ENCODE peak calls at places on chromosomes 2 and 18, in six cellular contexts. One of them, this sample, is unnamed.

GRCh38 chr2:157158111-157158510 is 99.4 kb upstream of the GALNT5 start:
- DNase-seq in K562: no peak
- DNase-seq in A549: no peak
- DNase-seq in suprapubic skin: no peak
- DNase-seq in transverse colon: no peak
- DNase-seq in stomach: no peak
- DNase-seq in this sample: no peak

GRCh38 chr2:27294928-27295327 is 12.7 kb downstream of the TRIM54 start:
- DNase-seq in K562: no peak
- DNase-seq in A549: no peak
- DNase-seq in suprapubic skin: no peak
- DNase-seq in transverse colon: no peak
- DNase-seq in stomach: no peak
- DNase-seq in this sample: no peak

GRCh38 chr2:235142588-235142987 is 190.8 kb downstream of the SH3BP4 start:
- DNase-seq in K562: no peak
- DNase-seq in A549: no peak
- DNase-seq in suprapubic skin: no peak
- DNase-seq in transverse colon: peak
- DNase-seq in stomach: no peak
- DNase-seq in this sample: no peak

GRCh38 chr2:196113061-196113974 is 44.7 kb upstream of the DNAH7 start:
- DNase-seq in K562: no peak
- DNase-seq in A549: no peak
- DNase-seq in suprapubic skin: no peak
- DNase-seq in transverse colon: no peak
- DNase-seq in stomach: no peak
- DNase-seq in this sample: no peak

GRCh38 chr2:60745761-60746160 is 10.3 kb upstream of the PAPOLG start:
- DNase-seq in K562: no peak
- DNase-seq in A549: no peak
- DNase-seq in suprapubic skin: no peak
- DNase-seq in transverse colon: no peak
- DNase-seq in stomach: no peak
- DNase-seq in this sample: no peak

GRCh38 chr2:201883559-201883958 is 77.2 kb downstream of the CDK15 start:
- DNase-seq in K562: no peak
- DNase-seq in A549: no peak
- DNase-seq in suprapubic skin: no peak
- DNase-seq in transverse colon: no peak
- DNase-seq in stomach: no peak
- DNase-seq in this sample: no peak

GRCh38 chr2:96393989-96394761 is 58.6 kb downstream of the NCAPH start:
- DNase-seq in K562: no peak
- DNase-seq in A549: no peak
- DNase-seq in suprapubic skin: no peak
- DNase-seq in transverse colon: no peak
- DNase-seq in stomach: no peak
- DNase-seq in this sample: no peak

GRCh38 chr2:9808334-9809063 is 34.8 kb upstream of the TAF1B start:
- DNase-seq in K562: no peak
- DNase-seq in A549: no peak
- DNase-seq in suprapubic skin: peak
- DNase-seq in transverse colon: no peak
- DNase-seq in stomach: no peak
- DNase-seq in this sample: peak

GRCh38 chr2:196284901-196285589 is 113.7 kb upstream of the STK17B start:
- DNase-seq in K562: no peak
- DNase-seq in A549: no peak
- DNase-seq in suprapubic skin: no peak
- DNase-seq in transverse colon: no peak
- DNase-seq in stomach: no peak
- DNase-seq in this sample: no peak

GRCh38 chr2:25251461-25252273 is 83.3 kb upstream of the POMC start:
- DNase-seq in K562: peak
- DNase-seq in A549: peak
- DNase-seq in suprapubic skin: no peak
- DNase-seq in transverse colon: peak
- DNase-seq in stomach: peak
- DNase-seq in this sample: peak

GRCh38 chr18:61854578-61854977 is 38.2 kb downstream of the RNF152 start:
- DNase-seq in K562: no peak
- DNase-seq in A549: no peak
- DNase-seq in suprapubic skin: no peak
- DNase-seq in transverse colon: no peak
- DNase-seq in stomach: no peak
- DNase-seq in this sample: no peak

GRCh38 chr2:54176577-54176976 is 61.2 kb downstream of the ACYP2 start:
- DNase-seq in K562: peak
- DNase-seq in A549: no peak
- DNase-seq in suprapubic skin: no peak
- DNase-seq in transverse colon: peak
- DNase-seq in stomach: no peak
- DNase-seq in this sample: no peak

GRCh38 chr2:203758841-203759691 is 52.6 kb downstream of the CD28 start:
- DNase-seq in K562: no peak
- DNase-seq in A549: no peak
- DNase-seq in suprapubic skin: no peak
- DNase-seq in transverse colon: no peak
- DNase-seq in stomach: peak
- DNase-seq in this sample: no peak

GRCh38 chr2:121273116-121273515 is 11.9 kb downstream of the TFCP2L1 start:
- DNase-seq in K562: no peak
- DNase-seq in A549: no peak
- DNase-seq in suprapubic skin: no peak
- DNase-seq in transverse colon: peak
- DNase-seq in stomach: no peak
- DNase-seq in this sample: no peak

GRCh38 chr2:204551464-204551863 is 6.2 kb downstream of the PARD3B start:
- DNase-seq in K562: no peak
- DNase-seq in A549: no peak
- DNase-seq in suprapubic skin: no peak
- DNase-seq in transverse colon: peak
- DNase-seq in stomach: no peak
- DNase-seq in this sample: no peak

GRCh38 chr2:195656131-195656858 is 731 bp upstream of the SLC39A10 start:
- DNase-seq in K562: peak
- DNase-seq in A549: no peak
- DNase-seq in suprapubic skin: no peak
- DNase-seq in transverse colon: no peak
- DNase-seq in stomach: no peak
- DNase-seq in this sample: no peak

GRCh38 chr2:216350214-216350789 is 22.0 kb downstream of the MARCHF4 start:
- DNase-seq in K562: peak
- DNase-seq in A549: no peak
- DNase-seq in suprapubic skin: no peak
- DNase-seq in transverse colon: no peak
- DNase-seq in stomach: no peak
- DNase-seq in this sample: no peak

GRCh38 chr2:15448242-15448839 is 112.8 kb downstream of the NBAS start:
- DNase-seq in K562: no peak
- DNase-seq in A549: no peak
- DNase-seq in suprapubic skin: no peak
- DNase-seq in transverse colon: no peak
- DNase-seq in stomach: no peak
- DNase-seq in this sample: no peak

GRCh38 chr2:71226391-71226964 is 425 bp downstream of the PAIP2B start:
- DNase-seq in K562: no peak
- DNase-seq in A549: no peak
- DNase-seq in suprapubic skin: peak
- DNase-seq in transverse colon: peak
- DNase-seq in stomach: peak
- DNase-seq in this sample: peak

GRCh38 chr2:241904011-241904718 is 34.6 kb downstream of the RTP5 start:
- DNase-seq in K562: no peak
- DNase-seq in A549: no peak
- DNase-seq in suprapubic skin: peak
- DNase-seq in transverse colon: no peak
- DNase-seq in stomach: peak
- DNase-seq in this sample: peak

GRCh38 chr2:124018894-124019293 is 6.2 kb upstream of the CNTNAP5 start:
- DNase-seq in K562: no peak
- DNase-seq in A549: no peak
- DNase-seq in suprapubic skin: no peak
- DNase-seq in transverse colon: no peak
- DNase-seq in stomach: no peak
- DNase-seq in this sample: no peak
- TF ChIP-seq CTCF in K562: no peak
- TF ChIP-seq CTCF in A549: no peak
- TF ChIP-seq CTCF in suprapubic skin: no peak
- TF ChIP-seq CTCF in transverse colon: no peak
- TF ChIP-seq CTCF in stomach: no peak
- TF ChIP-seq CTCF in this sample: no peak

GRCh38 chr2:42061839-42062238 is 14.0 kb downstream of the PKDCC start:
- DNase-seq in K562: no peak
- DNase-seq in A549: no peak
- DNase-seq in suprapubic skin: no peak
- DNase-seq in transverse colon: no peak
- DNase-seq in stomach: no peak
- DNase-seq in this sample: no peak

GRCh38 chr2:42067521-42067920 is 19.7 kb downstream of the PKDCC start:
- DNase-seq in K562: no peak
- DNase-seq in A549: no peak
- DNase-seq in suprapubic skin: no peak
- DNase-seq in transverse colon: no peak
- DNase-seq in stomach: no peak
- DNase-seq in this sample: no peak

GRCh38 chr2:42060718-42061619 is 13.1 kb downstream of the PKDCC start:
- DNase-seq in K562: no peak
- DNase-seq in A549: no peak
- DNase-seq in suprapubic skin: no peak
- DNase-seq in transverse colon: peak
- DNase-seq in stomach: no peak
- DNase-seq in this sample: no peak

GRCh38 chr2:42063383-42064171 is 15.8 kb downstream of the PKDCC start:
- DNase-seq in K562: no peak
- DNase-seq in A549: no peak
- DNase-seq in suprapubic skin: no peak
- DNase-seq in transverse colon: no peak
- DNase-seq in stomach: no peak
- DNase-seq in this sample: no peak

GRCh38 chr2:42064417-42064942 is 16.7 kb downstream of the PKDCC start:
- DNase-seq in K562: no peak
- DNase-seq in A549: no peak
- DNase-seq in suprapubic skin: no peak
- DNase-seq in transverse colon: peak
- DNase-seq in stomach: no peak
- DNase-seq in this sample: no peak
- TF ChIP-seq EP300 in K562: no peak
- TF ChIP-seq EP300 in A549: peak
- TF ChIP-seq EP300 in suprapubic skin: peak
- TF ChIP-seq EP300 in transverse colon: peak
- TF ChIP-seq EP300 in stomach: peak
- TF ChIP-seq EP300 in this sample: no peak

DNA sequence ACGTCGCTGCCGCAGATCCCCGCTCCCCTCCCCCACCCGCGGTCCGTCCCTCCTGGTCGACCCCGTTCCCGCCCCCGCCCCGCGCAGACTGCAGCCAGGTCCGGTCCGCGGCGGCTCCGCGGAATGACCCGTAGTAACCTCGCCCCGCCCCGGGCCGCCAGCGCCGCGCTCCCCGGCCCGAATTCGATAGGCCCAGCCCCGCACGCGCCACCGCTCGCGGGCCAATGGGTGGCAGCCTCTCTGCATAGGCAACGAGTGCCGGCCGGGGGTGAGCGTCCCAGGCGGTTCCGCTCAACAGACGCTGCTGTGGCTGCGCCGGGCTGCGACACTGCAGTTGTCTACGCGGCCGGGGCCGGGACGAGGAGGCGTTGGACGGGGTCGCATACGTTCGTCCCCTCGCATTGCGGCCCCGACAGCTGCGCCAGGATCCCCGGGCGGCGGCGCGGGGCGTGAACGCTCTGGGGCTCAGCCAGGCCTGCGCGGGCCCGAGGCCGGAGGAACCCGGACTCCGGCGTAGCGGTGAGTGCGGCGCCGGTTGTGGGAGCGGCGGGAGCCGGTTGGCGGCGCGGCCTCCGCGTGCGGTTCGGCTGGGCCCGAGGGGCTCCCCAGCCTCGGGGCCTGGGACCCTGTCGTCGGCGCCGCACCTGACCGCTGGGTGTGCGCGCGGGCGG is at the start of gene ACSL3:
- DNase-seq in K562: peak
- DNase-seq in A549: peak
- DNase-seq in suprapubic skin: peak
- DNase-seq in transverse colon: peak
- DNase-seq in stomach: peak
- DNase-seq in this sample: peak
- TF ChIP-seq CTCF in K562: peak
- TF ChIP-seq CTCF in A549: no peak
- TF ChIP-seq CTCF in suprapubic skin: peak
- TF ChIP-seq CTCF in transverse colon: peak
- TF ChIP-seq CTCF in stomach: peak
- TF ChIP-seq CTCF in this sample: no peak

GRCh38 chr2:42140501-42140900 is 28.7 kb upstream of the EML4 start:
- DNase-seq in K562: no peak
- DNase-seq in A549: no peak
- DNase-seq in suprapubic skin: no peak
- DNase-seq in transverse colon: no peak
- DNase-seq in stomach: no peak
- DNase-seq in this sample: no peak

GRCh38 chr2:42142476-42143184 is 26.5 kb upstream of the EML4 start:
- DNase-seq in K562: no peak
- DNase-seq in A549: no peak
- DNase-seq in suprapubic skin: no peak
- DNase-seq in transverse colon: no peak
- DNase-seq in stomach: no peak
- DNase-seq in this sample: peak

GRCh38 chr2:42138163-42139016 is 30.8 kb upstream of the EML4 start:
- DNase-seq in K562: no peak
- DNase-seq in A549: no peak
- DNase-seq in suprapubic skin: no peak
- DNase-seq in transverse colon: no peak
- DNase-seq in stomach: peak
- DNase-seq in this sample: peak

GRCh38 chr2:42139141-42139540 is 30.0 kb upstream of the EML4 start:
- DNase-seq in K562: no peak
- DNase-seq in A549: no peak
- DNase-seq in suprapubic skin: no peak
- DNase-seq in transverse colon: no peak
- DNase-seq in stomach: no peak
- DNase-seq in this sample: no peak

DNA sequence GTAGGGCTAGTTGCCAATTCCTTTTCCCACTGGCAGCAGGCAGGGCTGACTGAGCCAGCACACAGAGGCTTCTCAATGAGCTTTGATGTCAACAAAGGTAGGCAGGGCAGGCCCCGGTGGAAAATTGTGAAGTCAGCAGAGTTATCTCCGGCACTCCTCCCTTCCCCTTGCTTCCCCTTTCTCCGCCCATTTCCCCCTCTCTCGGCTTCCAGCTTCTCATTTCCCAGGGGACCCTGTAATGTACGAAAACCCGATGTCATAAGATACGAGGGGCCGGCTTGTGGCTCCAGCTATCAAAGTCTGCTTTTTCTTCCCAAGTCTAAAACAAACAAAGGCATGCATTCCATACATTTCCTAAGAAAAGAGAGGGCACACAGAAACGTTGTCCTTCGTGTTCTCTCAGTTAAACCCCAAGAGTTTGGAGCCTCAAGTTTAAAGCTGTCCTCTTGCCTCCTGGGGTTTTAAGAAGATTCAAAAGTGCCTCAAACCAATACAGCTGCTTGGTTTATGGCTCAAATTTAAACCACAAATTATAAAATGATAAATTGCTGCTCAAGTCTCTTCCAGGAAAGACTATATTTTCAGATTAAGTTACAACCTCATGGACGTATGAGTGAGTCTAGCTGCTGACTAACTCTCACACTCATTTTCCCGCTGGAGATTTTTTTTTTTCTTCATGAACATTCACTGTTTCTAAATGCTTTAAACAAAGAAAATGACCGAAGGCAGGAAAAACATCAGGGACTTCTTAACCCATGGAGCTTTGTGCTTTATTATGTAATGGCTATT is 27.3 kb upstream of the EML4 start:
- DNase-seq in K562: peak
- DNase-seq in A549: peak
- DNase-seq in suprapubic skin: peak
- DNase-seq in transverse colon: peak
- DNase-seq in stomach: peak
- DNase-seq in this sample: peak
- TF ChIP-seq EP300 in K562: no peak
- TF ChIP-seq EP300 in A549: peak
- TF ChIP-seq EP300 in suprapubic skin: no peak
- TF ChIP-seq EP300 in transverse colon: no peak
- TF ChIP-seq EP300 in stomach: no peak
- TF ChIP-seq EP300 in this sample: no peak